ENCODE peak calls at places on chromosomes 7 and 10, in six cellular contexts. X is NB4, H is omental fat pad, Z is endothelial cell, N is transverse colon, Q is lower leg skin. G is an unnamed sample.

GRCh38 chr7:18685961-18686360 is 190.4 kb downstream of the HDAC9 start:
- DNase-seq in X (no peak), H (no peak), Z (no peak), N (no peak), Q (no peak), G (no peak)

GRCh38 chr10:88465765-88466164 is 117.4 kb downstream of the RNLS start:
- DNase-seq in X (no peak), H (no peak), Z (no peak), N (no peak), Q (no peak), G (no peak)

GRCh38 chr7:106666353-106666752 is 5.4 kb upstream of the CCDC71L start:
- DNase-seq in X (no peak), H (no peak), Z (no peak), N (no peak), Q (no peak), G (no peak)

GRCh38 chr10:21130683-21131442 is 233.8 kb upstream of the NEBL start:
- DNase-seq in X (no peak), H (no peak), Z (no peak), N (no peak), Q (no peak), G (no peak)

GRCh38 chr10:86966008-86966654 is 2.2 kb upstream of the ADIRF start:
- DNase-seq in X (no peak), H (no peak), Z (no peak), N (no peak), Q (peak; percentile 70), G (peak; percentile 39)

GRCh38 chr7:73633323-73633722 is 9.0 kb upstream of the MLXIPL start:
- DNase-seq in X (no peak), H (no peak), Z (no peak), N (no peak), Q (no peak), G (no peak)

GRCh38 chr7:120402801-120403200 is 129.8 kb downstream of the KCND2 start:
- DNase-seq in X (no peak), H (no peak), Z (no peak), N (no peak), Q (no peak), G (no peak)

GRCh38 chr7:63023182-63023787 is 975.4 kb upstream of the ZNF722 start:
- DNase-seq in X (no peak), H (no peak), Z (no peak), N (no peak), Q (peak; percentile 42), G (peak; percentile 2)

GRCh38 chr7:143285454-143285756 is 647 bp downstream of the TMEM139 start:
- DNase-seq in X (no peak), H (no peak), Z (no peak), N (peak; percentile 82), Q (no peak), G (no peak)

GRCh38 chr7:43625453-43625852 is 42.5 kb downstream of the STK17A start:
- DNase-seq in X (no peak), H (no peak), Z (no peak), N (no peak), Q (no peak), G (no peak)

GRCh38 chr10:70558871-70559810 is 43.4 kb downstream of the PRF1 start:
- DNase-seq in X (peak; percentile 89), H (peak; percentile 54), Z (peak; percentile 50), N (peak; percentile 71), Q (no peak), G (peak; percentile 78)

GRCh38 chr10:97483526-97483925 is 14.7 kb downstream of the MMS19 start:
- DNase-seq in X (no peak), H (no peak), Z (no peak), N (no peak), Q (no peak), G (no peak)

GRCh38 chr7:146698995-146699610 is 582.5 kb downstream of the CNTNAP2 start:
- DNase-seq in X (no peak), H (no peak), Z (no peak), N (no peak), Q (no peak), G (no peak)

GRCh38 chr10:86795353-86795752 is 38.9 kb downstream of the BMPR1A start:
- DNase-seq in X (no peak), H (no peak), Z (no peak), N (no peak), Q (no peak), G (no peak)

GRCh38 chr10:71265201-71265575 is 52.8 kb downstream of the UNC5B start:
- DNase-seq in X (no peak), H (no peak), Z (no peak), N (no peak), Q (no peak), G (no peak)

GRCh38 chr7:101248276-101248675 is 3.4 kb upstream of the FIS1 start:
- DNase-seq in X (no peak), H (no peak), Z (no peak), N (no peak), Q (no peak), G (no peak)
- TF ChIP-seq CTCF in X (no peak), H (no peak), Z (no peak), N (no peak), Q (no peak), G (no peak)

GRCh38 chr7:32381024-32381601 is 109.1 kb downstream of the LSM5 start:
- DNase-seq in X (no peak), H (no peak), Z (no peak), N (no peak), Q (no peak), G (no peak)
- TF ChIP-seq CTCF in X (peak; percentile 26), H (no peak), Z (no peak), N (no peak), Q (no peak), G (no peak)

GRCh38 chr10:125340871-125341270 is 180.5 kb upstream of the CTBP2 start:
- DNase-seq in X (no peak), H (no peak), Z (no peak), N (no peak), Q (no peak), G (no peak)
- TF ChIP-seq CTCF in X (no peak), H (no peak), Z (no peak), N (no peak), Q (no peak), G (no peak)

GRCh38 chr10:122348512-122348911 is 26.0 kb upstream of the PLEKHA1 start:
- DNase-seq in X (no peak), H (no peak), Z (no peak), N (no peak), Q (no peak), G (no peak)
- TF ChIP-seq CTCF in X (no peak), H (no peak), Z (no peak), N (no peak), Q (no peak), G (no peak)

G was measured in GM10248.